ENCODE peak calls at places on chromosomes 16 and 17, in eight cellular contexts. E is hippocampal formation; N is fibroblast of lung; Y is NCI-H1105; X is amniotic stem cell; Q is tibial artery; D is Karpas-422; W is CD4-positive, alpha-beta T cell. M is an unnamed sample.

GRCh38 chr16:89619880-89620279 is 6.4 kb downstream of the DPEP1 start:
- DNase-seq in X (no peak), Y (no peak), W (no peak), Q (no peak), D (no peak), N (peak), E (no peak), M (no peak)

GRCh38 chr16:4290236-4290830 is 17.5 kb upstream of the TFAP4 start:
- DNase-seq in X (peak), Q (no peak), N (peak), E (no peak), D (no peak), Y (no peak), W (no peak), M (no peak)

GRCh38 chr17:44898768-44899073 is 524 bp downstream of the EFTUD2 start:
- DNase-seq in N (no peak), Y (peak), X (no peak), E (no peak), W (no peak), Q (no peak), D (peak), M (peak)

GRCh38 chr17:29121442-29121841 is 58.8 kb downstream of the MYO18A start:
- DNase-seq in N (no peak), D (no peak), W (no peak), X (no peak), Q (no peak), Y (no peak), E (no peak), M (no peak)

GRCh38 chr17:48333034-48333491 is 97.0 kb downstream of the SKAP1 start:
- DNase-seq in N (peak), X (no peak), E (no peak), W (no peak), Y (no peak), D (no peak), Q (no peak), M (peak)

GRCh38 chr16:23712976-23713375 is at the start of gene ERN2:
- DNase-seq in D (no peak), E (no peak), W (no peak), N (no peak), Q (no peak), Y (no peak), X (no peak), M (no peak)

GRCh38 chr17:17370711-17371110 is 67.5 kb downstream of the NT5M start:
- DNase-seq in N (no peak), W (no peak), X (no peak), D (no peak), E (no peak), Y (no peak), Q (no peak), M (no peak)

GRCh38 chr17:57519199-57519598 is 225.9 kb downstream of the CCDC182 start:
- DNase-seq in Q (no peak), X (peak), Y (no peak), E (no peak), N (peak), W (no peak), D (no peak), M (no peak)

GRCh38 chr17:16997514-16998429 is 25.9 kb upstream of the TNFRSF13B start:
- DNase-seq in X (no peak), D (peak), Q (peak), E (no peak), N (peak), W (no peak), Y (no peak), M (no peak)

GRCh38 chr16:2719328-2720062 is 529 bp downstream of the PRSS27 start:
- DNase-seq in W (no peak), E (no peak), N (no peak), D (no peak), X (no peak), Q (peak), Y (no peak), M (no peak)

GRCh38 chr17:62680541-62681052 is 53.1 kb downstream of the MRC2 start:
- DNase-seq in X (no peak), W (no peak), Y (no peak), D (no peak), Q (no peak), N (no peak), E (no peak), M (no peak)

GRCh38 chr17:62641101-62641500 is 13.6 kb downstream of the MRC2 start:
- DNase-seq in Y (no peak), X (no peak), E (no peak), D (no peak), N (no peak), W (no peak), Q (peak), M (no peak)

GRCh38 chr17:83186226-83186625 is 106.8 kb downstream of the METRNL start:
- DNase-seq in Y (no peak), D (peak), X (no peak), W (no peak), N (no peak), E (no peak), Q (peak), M (no peak)

GRCh38 chr16:88354229-88355092 is 28.3 kb upstream of the ZNF469 start:
- DNase-seq in D (no peak), Y (no peak), W (no peak), N (no peak), E (no peak), X (no peak), Q (peak), M (no peak)

GRCh38 chr17:48603959-48604769 is 622 bp downstream of the HOXB6 start:
- DNase-seq in Y (no peak), Q (no peak), D (no peak), E (no peak), N (no peak), W (no peak), X (no peak), M (no peak)

GRCh38 chr17:69410671-69411070 is 3.8 kb upstream of the MAP2K6 start:
- DNase-seq in Y (no peak), X (no peak), W (no peak), N (no peak), E (no peak), D (no peak), Q (no peak), M (no peak)

GRCh38 chr16:70800306-70800705 is 652 bp downstream of the VAC14 start:
- DNase-seq in Q (no peak), D (peak), E (no peak), Y (no peak), W (no peak), N (no peak), X (no peak), M (no peak)

GRCh38 chr17:73431401-73432205 is 119.8 kb upstream of the CDC42EP4 start:
- DNase-seq in E (no peak), X (no peak), N (no peak), Q (no peak), D (no peak), Y (no peak), W (no peak), M (no peak)

GRCh38 chr17:51721711-51722110 is 436.8 kb downstream of the CA10 start:
- DNase-seq in Y (no peak), W (no peak), N (no peak), E (no peak), D (no peak), Q (no peak), X (no peak), M (no peak)

GRCh38 chr16:3088450-3088849 is 10.6 kb downstream of the ZSCAN10 start:
- DNase-seq in N (no peak), D (no peak), E (no peak), Y (no peak), Q (no peak), W (no peak), X (no peak), M (no peak)

GRCh38 chr16:81778861-81779539 is at the start of gene PLCG2:
- DNase-seq in W (peak), X (no peak), Y (no peak), Q (peak), D (peak), N (peak), E (no peak), M (no peak)

GRCh38 chr16:20938426-20938825 is 37.9 kb downstream of the LYRM1 start:
- DNase-seq in E (no peak), N (peak), Y (no peak), Q (no peak), X (peak), W (no peak), D (no peak), M (peak)

GRCh38 chr16:23840310-23840709 is 4.5 kb downstream of the PRKCB start:
- DNase-seq in Q (no peak), Y (no peak), X (no peak), D (no peak), W (no peak), N (no peak), E (no peak), M (no peak)